ENCODE peak calls at places on chromosome X, in four cellular contexts. E, I, D and R are unnamed samples.

GRCh38 chrX:145881175-145881867 is 63.7 kb downstream of the SLITRK2 start:
- DNase-seq in E (no peak), I (no peak), D (no peak), R (no peak)

GRCh38 chrX:31894152-31894551 is 822.3 kb upstream of the FTHL17 start:
- DNase-seq in E (no peak), D (no peak), I (no peak), R (no peak)

GRCh38 chrX:446243-446642 is 59.5 kb upstream of the PPP2R3B start:
- DNase-seq in D (no peak), E (no peak), I (no peak), R (no peak)

GRCh38 chrX:80876877-80877276 is 67.2 kb upstream of the BRWD3 start:
- DNase-seq in I (no peak), E (no peak), D (no peak), R (no peak)

GRCh38 chrX:103464071-103464773 is 55.1 kb downstream of the RAB40A start:
- DNase-seq in D (peak), E (no peak), I (no peak), R (peak)

GRCh38 chrX:13863326-13863725 is 46.4 kb upstream of the GPM6B start:
- DNase-seq in E (no peak), D (no peak), I (no peak), R (no peak)

GRCh38 chrX:9781941-9782340 is 4.3 kb upstream of the SHROOM2 start:
- DNase-seq in E (no peak), I (no peak), D (no peak), R (no peak)

GRCh38 chrX:69429339-69430014 is 74.6 kb upstream of the NALF2 start:
- DNase-seq in D (no peak), E (no peak), I (no peak), R (no peak)

GRCh38 chrX:13376857-13377441 is 57.1 kb upstream of the ATXN3L start:
- DNase-seq in D (no peak), E (no peak), I (no peak), R (no peak)

GRCh38 chrX:71178908-71179307 is 34.3 kb downstream of the NLGN3 start:
- DNase-seq in D (peak), E (no peak), I (peak), R (peak)

GRCh38 chrX:153460826-153461225 is 9.6 kb downstream of the HAUS7 start:
- DNase-seq in E (no peak), I (no peak), D (peak), R (peak)

GRCh38 chrX:155215443-155216178 is 649 bp upstream of the VBP1 start:
- DNase-seq in I (no peak), D (no peak), E (no peak), R (no peak)

GRCh38 chrX:14032383-14032782 is 2.7 kb upstream of the GEMIN8 start:
- DNase-seq in E (no peak), I (peak), D (peak), R (peak)

GRCh38 chrX:115562492-115562872 is 1.5 kb downstream of the PLS3 start:
- DNase-seq in I (no peak), D (no peak), E (no peak), R (no peak)

GRCh38 chrX:1462596-1463251 is 10.0 kb upstream of the ASMTL start:
- DNase-seq in I (peak), D (peak), E (peak), R (peak)

GRCh38 chrX:44071070-44071645 is 98.0 kb upstream of the NDP start:
- DNase-seq in D (no peak), E (no peak), I (no peak), R (no peak)

GRCh38 chrX:46433892-46434291 is 111.3 kb downstream of the ZNF674 start:
- DNase-seq in D (no peak), E (no peak), I (no peak), R (no peak)

GRCh38 chrX:135596495-135596894 is 76.0 kb downstream of the INTS6L start:
- DNase-seq in E (peak), I (peak), D (peak), R (peak)

GRCh38 chrX:40734956-40735317 is 405 bp downstream of the MED14 start:
- DNase-seq in I (peak), E (peak), D (no peak), R (no peak)

GRCh38 chrX:72079607-72080006 is 52.1 kb downstream of the RTL5 start:
- DNase-seq in D (no peak), I (no peak), E (no peak), R (no peak)

GRCh38 chrX:17654116-17654515 is 83.2 kb upstream of the SCML1 start:
- DNase-seq in D (peak), I (no peak), E (peak), R (peak)

GRCh38 chrX:40107291-40108083 is 9.7 kb upstream of the BCOR start:
- DNase-seq in E (no peak), D (no peak), I (no peak), R (no peak)

GRCh38 chrX:16664059-16664458 is 14.1 kb downstream of the S100G start:
- DNase-seq in I (no peak), E (no peak), D (no peak), R (no peak)

GRCh38 chrX:150569155-150569477 is 695 bp downstream of the MTM1 start:
- DNase-seq in D (peak), E (no peak), I (no peak), R (peak)

GRCh38 chrX:1466971-1467561 is 14.4 kb upstream of the ASMTL start:
- DNase-seq in I (no peak), D (no peak), E (no peak), R (no peak)